ENCODE peak calls at places on chromosomes 6 and 20, in four cellular contexts. X is epithelial cell of esophagus, T is kidney epithelial cell, K is uterus. R is an unnamed sample.

GRCh38 chr6:148867851-148868250 is 121.0 kb downstream of the UST start:
- DNase-seq in X (peak; percentile 63), T (no peak), K (no peak), R (no peak)

GRCh38 chr6:113994934-113995342 is 24.0 kb upstream of the HDAC2 start:
- DNase-seq in X (peak; percentile 87), T (peak; percentile 92), K (no peak), R (peak; percentile 92)

GRCh38 chr6:42394881-42395620 is 56.7 kb downstream of the TRERF1 start:
- DNase-seq in X (no peak), T (no peak), K (no peak), R (no peak)

GRCh38 chr6:166456360-166457156 is 73.8 kb upstream of the MPC1 start:
- DNase-seq in X (peak; percentile 23), T (no peak), K (peak; percentile 18), R (peak; percentile 39)

GRCh38 chr6:81606965-81607381 is 145.5 kb downstream of the TENT5A start:
- DNase-seq in X (no peak), T (no peak), K (no peak), R (peak; percentile 67)

GRCh38 chr6:81909162-81909561 is 156.7 kb upstream of the TENT5A start:
- DNase-seq in X (no peak), T (peak; percentile 5), K (no peak), R (no peak)

GRCh38 chr6:25026723-25027122 is 91.0 kb upstream of the RIPOR2 start:
- DNase-seq in X (peak; percentile 42), T (no peak), K (no peak), R (no peak)

GRCh38 chr6:14875678-14876063 is 370.2 kb upstream of the JARID2 start:
- DNase-seq in X (no peak), T (no peak), K (no peak), R (peak; percentile 77)

GRCh38 chr6:74519172-74519571 is 686.7 kb downstream of the COL12A1 start:
- DNase-seq in X (peak; percentile 64), T (peak; percentile 14), K (no peak), R (peak; percentile 70)

GRCh38 chr20:60354181-60354580 is 396.0 kb downstream of the CDH26 start:
- DNase-seq in X (no peak), T (no peak), K (no peak), R (no peak)

GRCh38 chr6:73079611-73079955 is 145.7 kb downstream of the KHDC1L start:
- DNase-seq in X (peak; percentile 39), T (no peak), K (no peak), R (peak; percentile 81)

GRCh38 chr6:26087284-26088115 is at the start of gene HFE:
- DNase-seq in X (peak; percentile 54), T (no peak), K (peak; percentile 68), R (peak; percentile 64)

GRCh38 chr20:22063753-22064152 is 358.3 kb downstream of the PAX1 start:
- DNase-seq in X (no peak), T (no peak), K (no peak), R (no peak)

GRCh38 chr6:34027445-34027936 is 118.4 kb downstream of the GRM4 start:
- DNase-seq in X (peak; percentile 32), T (no peak), K (peak; percentile 34), R (no peak)

GRCh38 chr6:28633445-28634215 is 107.9 kb downstream of the GPX5 start:
- DNase-seq in X (no peak), T (no peak), K (no peak), R (no peak)

GRCh38 chr6:95364016-95364604 is 213.2 kb upstream of the MANEA start:
- DNase-seq in X (peak; percentile 37), T (peak; percentile 1), K (no peak), R (peak; percentile 11)

DNA sequence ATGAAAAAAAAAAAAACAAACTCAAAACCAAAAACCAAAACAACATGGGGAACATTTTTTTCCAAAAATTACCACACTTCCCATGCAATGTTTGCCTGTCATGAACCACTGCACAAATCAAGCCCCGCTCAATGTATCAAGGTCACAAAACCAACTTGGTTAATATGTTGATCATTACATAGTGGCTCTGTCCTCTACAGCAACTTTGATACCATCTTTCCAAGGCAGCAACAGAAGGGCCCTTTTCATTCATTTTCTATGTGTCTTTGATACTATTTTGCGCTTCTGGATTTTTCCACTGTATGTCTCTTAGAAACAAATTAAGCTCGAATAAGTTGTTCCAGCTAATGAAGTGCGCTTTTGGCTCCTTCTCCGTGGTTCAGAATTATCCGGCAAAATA is 1.5 kb downstream of the ZHX3 start:
- DNase-seq in X (no peak), T (no peak), K (no peak), R (no peak)
- H3K4me3 ChIP-seq in X (peak overlapping the region; percentile 60), T (peak overlapping the region; percentile 87), K (no peak overlapping the region), R (peak overlapping the region; percentile 84)

GRCh38 chr20:46592580-46593362 is 42.3 kb upstream of the OCSTAMP start:
- DNase-seq in X (no peak), T (no peak), K (no peak), R (no peak)
- TF ChIP-seq CTCF in X (peak; percentile 20), T (no peak), K (no peak), R (no peak)

DNA sequence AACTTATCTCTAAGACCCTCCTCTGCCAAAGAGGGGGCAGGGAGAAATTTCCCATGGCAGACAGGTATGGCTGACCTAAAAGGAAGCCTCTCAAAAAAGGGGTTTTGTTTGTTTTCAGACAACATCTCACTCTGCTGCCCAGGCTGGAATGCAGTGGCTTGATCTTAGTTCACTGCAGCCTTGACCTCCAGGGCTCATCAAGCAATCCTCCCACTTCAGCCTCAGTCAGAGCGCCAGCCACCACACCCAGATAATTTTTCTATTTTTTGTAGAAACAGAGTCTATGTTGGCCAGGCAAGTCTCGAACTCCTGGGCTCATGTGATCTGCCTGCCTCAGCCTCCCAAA is 3.8 kb downstream of the EZR start:
- DNase-seq in X (no peak), T (no peak), K (peak; percentile 10), R (no peak)
- H3K4me3 ChIP-seq in X (peak overlapping the region; percentile 86), T (peak overlapping the region; percentile 75), K (no peak overlapping the region), R (peak overlapping the region; percentile 72)

GRCh38 chr6:558089-558488 is 98.8 kb downstream of the HUS1B start:
- DNase-seq in X (no peak), T (no peak), K (no peak), R (no peak)
- TF ChIP-seq CTCF in X (no peak), T (no peak), K (no peak), R (peak; percentile 27)

GRCh38 chr6:106973018-106973840 is 1.3 kb downstream of the CD24 start:
- DNase-seq in X (peak; percentile 27), T (no peak), K (no peak), R (peak; percentile 2)
- H3K4me3 ChIP-seq in X (peak overlapping the region; percentile 98), T (peak overlapping the region; percentile 98), K (peak overlapping the region; percentile 46), R (peak overlapping the region; percentile 52)

GRCh38 chr20:10306440-10307358 is 88.1 kb downstream of the SNAP25 start:
- DNase-seq in X (peak; percentile 25), T (peak; percentile 41), K (no peak), R (peak; percentile 88)
- TF ChIP-seq CTCF in X (no peak), T (no peak), K (no peak), R (no peak)

GRCh38 chr20:44990425-44990824 is 24.1 kb downstream of the STK4 start:
- DNase-seq in X (no peak), T (no peak), K (no peak), R (peak; percentile 5)
- H3K4me3 ChIP-seq in X (no peak overlapping the region), T (no peak overlapping the region), K (no peak overlapping the region), R (no peak overlapping the region)

GRCh38 chr6:122399348-122400120 is at the start of gene HSF2:
- DNase-seq in X (peak; percentile 99), T (peak; percentile 94), K (peak; percentile 96), R (peak; percentile 100)
- TF ChIP-seq CTCF in X (peak; percentile 23), T (peak; percentile 40), K (peak; percentile 38), R (peak; percentile 20)

GRCh38 chr20:41573955-41574354 is 44.2 kb downstream of the CHD6 start:
- DNase-seq in X (no peak), T (no peak), K (no peak), R (no peak)

GRCh38 chr20:41567615-41568014 is 50.6 kb downstream of the CHD6 start:
- DNase-seq in X (no peak), T (no peak), K (no peak), R (no peak)

GRCh38 chr20:41572010-41572572 is 46.1 kb downstream of the CHD6 start:
- DNase-seq in X (no peak), T (no peak), K (no peak), R (no peak)

GRCh38 chr20:41571006-41571405 is 47.2 kb downstream of the CHD6 start:
- DNase-seq in X (no peak), T (no peak), K (no peak), R (no peak)

GRCh38 chr20:41570552-41570951 is 47.6 kb downstream of the CHD6 start:
- DNase-seq in X (no peak), T (no peak), K (no peak), R (peak; percentile 8)
- H3K4me3 ChIP-seq in X (no peak overlapping the region), T (no peak overlapping the region), K (no peak overlapping the region), R (no peak overlapping the region)